ENCODE peak calls at places on chromosomes 13 and 19, in six cellular contexts. O is GF-D8; D is A549; W is stimulated activated CD4-positive, alpha-beta T cell treated with anti-CD3 and anti-CD28 coated beads, Interleukin-1b, Interleukin-23, amount 100 ng/mL, for 24 hours; V is NCI-H1048; T is mesenteric fat pad. G is an unnamed sample.

GRCh38 chr19:52343548-52343947 is 7.5 kb downstream of the ZNF610 start:
- DNase-seq in O (no peak), D (no peak), V (peak), T (no peak), W (no peak), G (no peak)

GRCh38 chr13:111049791-111050538 is 65.1 kb upstream of the ARHGEF7 start:
- DNase-seq in T (no peak), V (no peak), D (no peak), O (no peak), W (no peak), G (no peak)

GRCh38 chr13:59774511-59774911 is 389.2 kb downstream of the DIAPH3 start:
- DNase-seq in D (no peak), T (no peak), O (no peak), V (no peak), W (no peak), G (no peak)

GRCh38 chr13:57740719-57741118 is 109.2 kb downstream of the PCDH17 start:
- DNase-seq in D (no peak), O (no peak), W (no peak), T (no peak), V (no peak), G (no peak)

GRCh38 chr13:52393572-52394357 is 12.2 kb downstream of the THSD1 start:
- DNase-seq in W (no peak), V (no peak), D (no peak), T (no peak), O (no peak), G (no peak)

GRCh38 chr19:19677579-19677978 is 8.9 kb downstream of the ZNF101 start:
- DNase-seq in O (no peak), V (no peak), D (no peak), T (peak), W (no peak), G (no peak)

GRCh38 chr19:8306235-8307054 is 1.7 kb downstream of the CD320 start:
- DNase-seq in D (no peak), V (no peak), T (peak), O (no peak), W (no peak), G (no peak)

GRCh38 chr19:48813123-48813911 is 2.5 kb upstream of the BCAT2 start:
- DNase-seq in O (no peak), W (no peak), D (no peak), V (no peak), T (no peak), G (no peak)

GRCh38 chr13:66036024-66036614 is 1194.0 kb downstream of the PCDH9 start:
- DNase-seq in O (no peak), W (no peak), V (no peak), T (no peak), D (no peak), G (no peak)

GRCh38 chr19:45179063-45179847 is 671 bp downstream of the BLOC1S3 start:
- DNase-seq in D (no peak), O (no peak), T (no peak), V (no peak), W (peak), G (no peak)

GRCh38 chr19:48249502-48250014 is 6.2 kb downstream of the CARD8 start:
- DNase-seq in D (no peak), W (peak), V (no peak), T (no peak), O (peak), G (no peak)

GRCh38 chr19:58059003-58059671 is at the start of gene ZNF135:
- DNase-seq in W (peak), D (no peak), O (peak), V (no peak), T (peak), G (no peak)

G was measured in Panc1.